ENCODE peak calls at places on chromosomes 3 and 15, in ten cellular contexts. A is GM19239; M is NCI-H1105; D is stimulated activated CD4-positive, alpha-beta T cell treated with anti-CD3 and anti-CD28 coated beads, Interleukin-1b, Interleukin-23, amount 100 ng/mL, for 4 hours; N is CD4-positive, alpha-beta memory T cell; U is mesothelial cell of epicardium; F is nucleus accumbens; R is stimulated activated CD8-positive, alpha-beta memory T cell treated with anti-CD3 and anti-CD28 coated beads, Interleukin-7, amount 100 ng/mL, for 4 hours; O is adrenal gland; E is activated CD8-positive, alpha-beta memory T cell treated with anti-CD3 and anti-CD28 coated beads, Interleukin-2, amount 50 U/mL, for 48 hours. Y is an unnamed sample.

GRCh38 chr15:89806565-89807550 is 7.8 kb downstream of the ANPEP start:
- DNase-seq in E (no peak), R (no peak), D (no peak), N (no peak), M (no peak), A (no peak), O (no peak), F (no peak), U (no peak), Y (no peak)

GRCh38 chr3:146130881-146131371 is 30.1 kb downstream of the PLOD2 start:
- DNase-seq in M (no peak), U (no peak), N (no peak), F (no peak), D (no peak), R (no peak), O (no peak), E (no peak), A (no peak), Y (no peak)

GRCh38 chr3:95154775-95155174 is 1091.9 kb downstream of the NSUN3 start:
- DNase-seq in O (no peak), R (no peak), F (no peak), N (no peak), U (no peak), A (no peak), E (no peak), M (no peak), D (no peak), Y (no peak)

GRCh38 chr15:77865701-77866100 is 211.8 kb downstream of the TBC1D2B start:
- DNase-seq in F (no peak), U (no peak), R (no peak), O (no peak), M (no peak), D (no peak), N (no peak), E (no peak), A (no peak), Y (no peak)

GRCh38 chr15:52261498-52262242 is 33.9 kb downstream of the MYO5C start:
- DNase-seq in O (peak), A (peak), R (peak), E (peak), M (no peak), N (peak), U (no peak), D (no peak), F (no peak), Y (no peak)

GRCh38 chr3:107633327-107634141 is 110.8 kb downstream of the BBX start:
- DNase-seq in A (no peak), O (peak), F (no peak), E (no peak), D (no peak), M (no peak), N (no peak), U (no peak), R (no peak), Y (no peak)

GRCh38 chr3:77682162-77682561 is 642.3 kb downstream of the ROBO2 start:
- DNase-seq in F (no peak), O (no peak), D (no peak), N (no peak), R (no peak), U (no peak), A (no peak), M (no peak), E (no peak), Y (no peak)

GRCh38 chr3:136161516-136161915 is 34.6 kb downstream of the MSL2 start:
- DNase-seq in N (no peak), D (no peak), U (no peak), R (no peak), A (no peak), M (no peak), F (no peak), E (no peak), O (no peak), Y (no peak)

GRCh38 chr3:55658297-55659022 is 171.4 kb upstream of the WNT5A start:
- DNase-seq in M (peak), U (no peak), E (no peak), A (no peak), R (no peak), N (no peak), O (no peak), F (no peak), D (no peak), Y (no peak)

GRCh38 chr3:181105636-181106035 is 116.1 kb upstream of the DNAJC19 start:
- DNase-seq in N (no peak), U (no peak), M (peak), O (no peak), R (no peak), F (no peak), A (no peak), E (no peak), D (no peak), Y (no peak)

GRCh38 chr15:50124557-50125080 is 5.6 kb upstream of the ATP8B4 start:
- DNase-seq in E (no peak), A (no peak), R (no peak), F (no peak), U (no peak), O (no peak), M (no peak), N (no peak), D (no peak), Y (no peak)

GRCh38 chr3:190840146-190840545 is 22.3 kb downstream of the GMNC start:
- DNase-seq in F (no peak), N (no peak), A (no peak), U (no peak), M (no peak), E (no peak), O (no peak), R (no peak), D (no peak), Y (no peak)

GRCh38 chr3:32110233-32110760 is 3.9 kb downstream of the GPD1L start:
- DNase-seq in N (no peak), M (no peak), E (no peak), R (no peak), A (no peak), F (no peak), O (no peak), D (no peak), U (no peak), Y (no peak)

GRCh38 chr15:80153900-80154299 is 1.1 kb downstream of the FAH start:
- DNase-seq in U (no peak), D (no peak), N (no peak), O (no peak), A (no peak), R (no peak), F (no peak), E (no peak), M (no peak), Y (no peak)

GRCh38 chr3:140251678-140252077 is 316.7 kb downstream of the CLSTN2 start:
- DNase-seq in U (no peak), O (no peak), F (no peak), M (no peak), E (no peak), A (no peak), D (no peak), R (no peak), N (no peak), Y (no peak)

GRCh38 chr15:86916671-86917450 is 837.2 kb downstream of the AGBL1 start:
- DNase-seq in E (no peak), A (no peak), M (no peak), D (no peak), N (no peak), O (peak), F (peak), R (no peak), U (no peak), Y (no peak)

GRCh38 chr15:73781038-73781925 is 28.1 kb upstream of the INSYN1 start:
- DNase-seq in O (peak), U (no peak), F (no peak), R (no peak), N (no peak), E (no peak), M (no peak), D (no peak), A (no peak), Y (no peak)

GRCh38 chr15:92059036-92059970 is 205.8 kb downstream of the SLCO3A1 start:
- DNase-seq in O (no peak), U (no peak), R (no peak), M (no peak), A (no peak), N (no peak), E (no peak), F (no peak), D (no peak), Y (no peak)

GRCh38 chr3:188947401-188947982 is 224.3 kb upstream of the TPRG1 start:
- DNase-seq in R (no peak), E (peak), O (peak), F (peak), M (peak), U (peak), N (no peak), A (no peak), D (no peak), Y (peak)

GRCh38 chr3:10518506-10519150 is 13.2 kb upstream of the ATP2B2 start:
- DNase-seq in U (peak), R (no peak), A (no peak), F (no peak), E (peak), M (no peak), D (no peak), O (peak), N (no peak), Y (no peak)

Y was measured in vagina.